ENCODE peak calls at places on chromosomes 5 and 9, in four cellular contexts. U is hepatocyte, N is adrenal gland, Y is esophagus squamous epithelium. R is an unnamed sample.

GRCh38 chr5:108481355-108481931 is 99.5 kb upstream of the FBXL17 start:
- DNase-seq in Y (no peak), U (peak), N (peak), R (no peak)

GRCh38 chr9:17349816-17350215 is 215.0 kb downstream of the CNTLN start:
- DNase-seq in N (no peak), U (no peak), Y (no peak), R (no peak)

GRCh38 chr5:144972317-144972716 is 801.6 kb downstream of the KCTD16 start:
- DNase-seq in Y (no peak), U (peak), N (no peak), R (no peak)

GRCh38 chr5:91162534-91163381 is 220.4 kb downstream of the ARRDC3 start:
- DNase-seq in Y (peak), N (peak), U (peak), R (no peak)

GRCh38 chr5:174532453-174533126 is 191.8 kb upstream of the MSX2 start:
- DNase-seq in Y (no peak), U (peak), N (peak), R (no peak)

GRCh38 chr9:26687421-26687820 is 205.2 kb downstream of the CAAP1 start:
- DNase-seq in Y (no peak), U (no peak), N (no peak), R (no peak)

GRCh38 chr9:123957731-123958130 is 27.8 kb upstream of the DENND1A start:
- DNase-seq in Y (no peak), U (no peak), N (no peak), R (no peak)

GRCh38 chr9:85451680-85452079 is 290.1 kb downstream of the AGTPBP1 start:
- DNase-seq in U (no peak), N (no peak), Y (no peak), R (no peak)

GRCh38 chr5:10288600-10289213 is 19.0 kb downstream of the CMBL start:
- DNase-seq in N (peak), Y (no peak), U (peak), R (no peak)

GRCh38 chr5:159010611-159011497 is 88.9 kb downstream of the EBF1 start:
- DNase-seq in N (peak), Y (no peak), U (no peak), R (no peak)

GRCh38 chr5:139474815-139475791 is 4.3 kb downstream of the SMIM33 start:
- DNase-seq in U (peak), Y (no peak), N (peak), R (no peak)

GRCh38 chr9:113317777-113318176 is 14.6 kb upstream of the RNF183 start:
- DNase-seq in Y (no peak), U (no peak), N (no peak), R (no peak)

R was measured in cerebellar nuclear complex.